ENCODE peak calls at places on chromosome 22, in seven cellular contexts. G, A, P, K, Q, O and E are unnamed samples.

GRCh38 chr22:37166675-37167066 is 17.0 kb upstream of the IL2RB start:
- DNase-seq in K (peak; percentile 91), G (peak; percentile 93), Q (no peak), P (peak; percentile 93), O (no peak), A (peak; percentile 96), E (peak; percentile 91)

GRCh38 chr22:23182289-23183106 is 2.2 kb downstream of the BCR start:
- DNase-seq in Q (peak; percentile 32), K (no peak), G (no peak), A (no peak), P (no peak), O (no peak), E (no peak)

GRCh38 chr22:17777005-17777716 is 2.9 kb upstream of the BID start:
- DNase-seq in Q (peak; percentile 87), A (no peak), O (no peak), P (peak; percentile 56), G (peak; percentile 61), K (peak; percentile 58), E (no peak)

GRCh38 chr22:23382796-23383195 is 197.3 kb downstream of the IGLL1 start:
- DNase-seq in O (no peak), P (peak; percentile 48), K (no peak), A (no peak), G (no peak), Q (no peak), E (no peak)

GRCh38 chr22:17430298-17430900 is 61.1 kb downstream of the CECR2 start:
- DNase-seq in P (no peak), A (no peak), K (no peak), G (peak; percentile 75), O (no peak), Q (no peak), E (no peak)

GRCh38 chr22:28909375-28909774 is 26.0 kb downstream of the ZNRF3 start:
- DNase-seq in P (no peak), G (no peak), A (no peak), O (no peak), Q (peak; percentile 57), K (no peak), E (no peak)

GRCh38 chr22:38513063-38513462 is 7.0 kb upstream of the DDX17 start:
- DNase-seq in G (no peak), K (peak; percentile 28), Q (no peak), P (no peak), O (no peak), A (no peak), E (no peak)

GRCh38 chr22:23237841-23238240 is 57.5 kb downstream of the BCR start:
- DNase-seq in P (no peak), A (no peak), K (no peak), Q (no peak), G (no peak), O (no peak), E (no peak)

GRCh38 chr22:23520875-23521441 is 59.1 kb downstream of the IGLL1 start:
- DNase-seq in A (no peak), K (no peak), G (peak; percentile 78), O (no peak), P (peak; percentile 83), Q (no peak), E (no peak)

GRCh38 chr22:37309221-37310074 is 27.1 kb downstream of the CYTH4 start:
- DNase-seq in K (peak; percentile 45), P (no peak), O (no peak), G (no peak), Q (peak; percentile 55), A (no peak), E (no peak)

GRCh38 chr22:23063539-23064380 is 6.6 kb upstream of the GNAZ start:
- DNase-seq in G (peak; percentile 59), O (no peak), Q (no peak), P (no peak), K (no peak), A (peak; percentile 90), E (peak; percentile 49)

GRCh38 chr22:27252282-27253049 is 549.1 kb downstream of the MN1 start:
- DNase-seq in P (no peak), K (no peak), Q (no peak), G (peak; percentile 87), O (no peak), A (no peak), E (no peak)

GRCh38 chr22:39727541-39727940 is 157.0 kb downstream of the CACNA1I start:
- DNase-seq in G (no peak), O (no peak), Q (no peak), A (no peak), K (no peak), P (no peak), E (peak; percentile 63)

GRCh38 chr22:43846966-43847365 is 15.3 kb downstream of the SULT4A1 start:
- DNase-seq in P (no peak), O (no peak), Q (no peak), A (no peak), K (no peak), G (no peak), E (no peak)

GRCh38 chr22:32579533-32580220 is 105.1 kb downstream of the FBXO7 start:
- DNase-seq in K (no peak), A (no peak), G (no peak), Q (no peak), O (no peak), P (no peak), E (no peak)

GRCh38 chr22:21042978-21043855 is 2.5 kb upstream of the LRRC74B start:
- DNase-seq in K (peak; percentile 35), Q (no peak), O (no peak), A (no peak), P (no peak), G (no peak), E (no peak)

GRCh38 chr22:33726294-33726711 is 194.0 kb downstream of the LARGE1 start:
- DNase-seq in K (no peak), A (no peak), O (no peak), G (peak; percentile 70), P (no peak), Q (no peak), E (no peak)

GRCh38 chr22:48772286-48772907 is 1055.3 kb downstream of the BRD1 start:
- DNase-seq in K (no peak), Q (no peak), A (peak; percentile 57), P (no peak), G (no peak), O (no peak), E (no peak)

GRCh38 chr22:28112548-28113043 is 193.5 kb upstream of the PITPNB start:
- DNase-seq in P (no peak), K (no peak), O (no peak), Q (no peak), G (peak; percentile 68), A (no peak), E (no peak)

GRCh38 chr22:32622004-32622761 is 147.6 kb downstream of the FBXO7 start:
- DNase-seq in A (no peak), G (peak; percentile 89), O (peak; percentile 21), P (no peak), K (peak; percentile 44), Q (no peak), E (no peak)

GRCh38 chr22:20211997-20212753 is 55.9 kb downstream of the RTN4R start:
- DNase-seq in Q (no peak), P (peak; percentile 90), A (no peak), G (peak; percentile 77), K (peak; percentile 57), O (no peak), E (no peak)

GRCh38 chr22:27107005-27107404 is 449.6 kb downstream of the MIAT start:
- DNase-seq in O (no peak), Q (no peak), G (no peak), K (no peak), A (no peak), P (no peak), E (no peak)

GRCh38 chr22:35102663-35103062 is 36.7 kb downstream of the ISX start:
- DNase-seq in O (peak; percentile 39), P (no peak), K (peak; percentile 71), Q (no peak), G (no peak), A (no peak), E (no peak)

GRCh38 chr22:38699784-38700183 is 959 bp downstream of the JOSD1 start:
- DNase-seq in A (no peak), Q (no peak), G (peak; percentile 58), P (no peak), K (no peak), O (no peak), E (no peak)

DNA sequence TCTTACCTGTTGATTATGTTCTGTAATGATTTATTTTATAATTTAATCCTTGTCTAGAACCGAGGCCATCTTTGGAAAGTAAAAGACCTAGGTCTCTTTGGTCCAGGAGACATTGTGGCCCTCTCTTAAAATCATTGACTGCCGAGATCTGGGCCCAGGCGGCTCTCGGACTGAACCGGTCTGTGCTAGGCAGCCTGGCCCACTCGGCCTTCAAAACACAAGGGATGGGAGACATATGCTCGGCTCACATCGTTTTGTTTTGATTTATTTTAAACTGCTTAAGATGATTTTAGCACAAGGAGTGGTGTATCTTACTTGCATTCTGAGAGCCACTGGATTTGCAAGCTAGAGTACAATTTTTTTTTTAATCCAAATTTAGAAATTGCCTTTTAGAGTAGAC is 80.2 kb upstream of the WNT7B start:
- DNase-seq in O (no peak), A (no peak), G (peak; percentile 75), Q (no peak), K (peak; percentile 10), P (no peak), E (peak; percentile 65)
- H3K4me3 ChIP-seq in O (no peak overlapping the region), A (peak overlapping the region; percentile 90), G (peak overlapping the region; percentile 84), Q (peak overlapping the region; percentile 25), K (no peak overlapping the region), P (no peak overlapping the region), E (peak overlapping the region; percentile 83)

DNA sequence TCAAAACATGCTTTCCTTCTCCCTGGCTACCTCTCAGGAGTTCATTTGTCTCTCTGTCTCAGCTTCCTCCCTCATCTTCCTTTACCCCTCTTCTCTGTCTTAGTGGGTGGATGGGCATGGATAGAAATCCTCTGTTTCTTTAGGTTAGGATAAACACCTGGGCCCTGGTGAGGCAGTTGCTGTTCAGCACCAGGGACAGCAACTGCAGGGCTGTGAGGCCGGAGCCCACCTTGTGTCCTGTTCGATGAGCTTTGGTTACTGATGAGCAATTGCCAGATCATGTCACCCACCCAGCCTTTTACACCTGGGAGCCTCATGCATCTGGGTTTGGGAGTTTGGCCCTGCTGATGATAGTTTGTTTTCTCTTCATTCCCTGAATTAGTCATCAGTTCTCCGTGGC is 6.1 kb upstream of the CRYBB3 start:
- DNase-seq in G (no peak), A (no peak), P (no peak), O (no peak), K (no peak), Q (no peak), E (no peak)
- TF ChIP-seq EP300 in G (no peak), A (no peak), P (no peak), O (no peak), K (no peak), Q (no peak), E (no peak)

GRCh38 chr22:31332886-31333285 is 13.3 kb downstream of the PATZ1 start:
- DNase-seq in A (no peak), Q (no peak), G (no peak), K (no peak), P (no peak), O (no peak), E (no peak)
- H3K36me3 ChIP-seq in A (peaks cover 78% of the 10 kb centered on the region), Q (peaks cover 15% of the 10 kb centered on the region), G (peaks cover 91% of the 10 kb centered on the region), K (no peaks in the 10 kb centered on the region), P (peaks cover 61% of the 10 kb centered on the region), O (peaks cover 75% of the 10 kb centered on the region), E (peaks cover 73% of the 10 kb centered on the region)

DNA sequence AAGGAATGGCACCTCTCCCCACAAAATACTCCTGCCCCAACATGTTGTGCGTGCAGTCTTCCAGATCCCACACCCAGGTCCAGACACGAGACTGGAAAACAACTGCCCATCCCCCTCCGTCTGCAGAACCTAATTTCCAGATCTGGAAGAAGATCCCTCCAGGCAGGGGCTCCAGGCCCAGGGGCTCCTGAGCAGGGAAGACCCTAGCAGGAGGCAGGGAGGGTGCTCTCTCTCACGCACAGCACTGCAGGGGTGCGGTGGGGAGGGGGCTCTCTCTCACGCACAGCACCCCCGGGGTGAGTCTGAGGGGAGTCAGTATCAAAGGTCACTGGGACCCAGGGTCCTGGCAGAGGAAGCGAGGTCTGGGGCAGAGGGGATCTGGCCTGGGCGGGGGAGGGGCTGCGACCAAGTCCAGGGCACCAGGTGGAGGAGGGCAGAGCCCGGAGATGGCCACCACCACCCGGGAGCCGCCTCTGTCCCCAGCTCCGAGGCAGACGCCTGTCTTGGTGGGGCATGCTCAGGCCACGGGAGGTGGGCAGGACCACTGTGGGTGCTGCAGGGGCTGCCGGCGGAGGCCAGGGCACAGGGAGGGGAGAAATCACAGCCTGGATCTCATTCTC is 1.7 kb downstream of the MLC1 start:
- DNase-seq in O (no peak), K (no peak), Q (no peak), A (no peak), G (no peak), P (peak; percentile 71), E (no peak)
- H3K4me3 ChIP-seq in O (no peak overlapping the region), K (no peak overlapping the region), Q (no peak overlapping the region), A (no peak overlapping the region), G (no peak overlapping the region), P (no peak overlapping the region), E (peak overlapping the region; percentile 14)